ENCODE peak calls at places on chromosomes 3 and 15, in six cellular contexts. U is retina, B is Caki2, W is left cardiac atrium, Z is endodermal cell, J is GM10248. N is an unnamed sample.

GRCh38 chr3:159765025-159765859 is 223.4 kb upstream of the IL12A start:
- DNase-seq in U (peak; percentile 83), B (peak; percentile 99), W (peak; percentile 85), Z (peak; percentile 87), J (peak; percentile 23), N (no peak)

GRCh38 chr15:100111103-100112060 is 230.4 kb downstream of the ADAMTS17 start:
- DNase-seq in U (no peak), B (peak; percentile 2), W (peak; percentile 84), Z (no peak), J (no peak), N (no peak)

GRCh38 chr3:34102290-34102689 is 303.9 kb downstream of the PDCD6IP start:
- DNase-seq in U (no peak), B (no peak), W (no peak), Z (no peak), J (no peak), N (no peak)

GRCh38 chr3:138935864-138936762 is 10.8 kb downstream of the FOXL2 start:
- DNase-seq in U (peak; percentile 95), B (peak; percentile 80), W (peak; percentile 82), Z (peak; percentile 96), J (peak; percentile 87), N (peak; percentile 66)

GRCh38 chr3:98402507-98402906 is 12.0 kb downstream of the OR5K3 start:
- DNase-seq in U (no peak), B (no peak), W (no peak), Z (no peak), J (no peak), N (no peak)

GRCh38 chr3:167653750-167654149 is at the start of gene WDR49:
- DNase-seq in U (no peak), B (no peak), W (no peak), Z (peak; percentile 57), J (peak; percentile 10), N (no peak)

GRCh38 chr15:77030042-77030927 is 35.4 kb downstream of the PSTPIP1 start:
- DNase-seq in U (peak; percentile 53), B (no peak), W (peak; percentile 16), Z (peak; percentile 67), J (no peak), N (no peak)

GRCh38 chr3:27900316-27900715 is 178.2 kb upstream of the EOMES start:
- DNase-seq in U (no peak), B (no peak), W (no peak), Z (no peak), J (no peak), N (no peak)

GRCh38 chr3:151553873-151554272 is 93.0 kb upstream of the IGSF10 start:
- DNase-seq in U (no peak), B (no peak), W (peak; percentile 36), Z (no peak), J (no peak), N (no peak)

GRCh38 chr3:30180305-30181275 is 425.8 kb upstream of the TGFBR2 start:
- DNase-seq in U (no peak), B (no peak), W (no peak), Z (no peak), J (no peak), N (no peak)

GRCh38 chr3:38157562-38157961 is 7.8 kb upstream of the OXSR1 start:
- DNase-seq in U (no peak), B (peak; percentile 52), W (no peak), Z (no peak), J (no peak), N (no peak)